ENCODE peak calls at places on chromosomes 13 and 19, in seven cellular contexts. O is trophoblast cell, T is IMR-90, J is mesendoderm, F is H9, L is mesenchymal stem cell, H is neuronal stem cell. A is an unnamed sample.

GRCh38 chr19:49133621-49134454 is 14.5 kb downstream of the PPFIA3 start:
- DNase-seq in O (peak), T (peak), J (peak), F (peak), L (peak), H (no peak), A (no peak)

GRCh38 chr13:99361197-99361596 is 54.0 kb upstream of the GPR183 start:
- DNase-seq in O (no peak), T (no peak), J (no peak), F (no peak), L (no peak), H (no peak), A (no peak)

GRCh38 chr13:36395280-36395679 is 37.0 kb upstream of the CCNA1 start:
- DNase-seq in O (peak), T (peak), J (peak), F (no peak), L (peak), H (no peak), A (no peak)

GRCh38 chr19:50817941-50818858 is 5.4 kb downstream of the KLK1 start:
- DNase-seq in O (no peak), T (no peak), J (peak), F (peak), L (peak), H (peak), A (peak)

GRCh38 chr13:87671824-87672603 is 843 bp downstream of the SLITRK5 start:
- DNase-seq in O (no peak), T (no peak), J (peak), F (peak), L (peak), H (peak), A (peak)

GRCh38 chr19:5665781-5666513 is 14.4 kb downstream of the MICOS13 start:
- DNase-seq in O (peak), T (peak), J (no peak), F (no peak), L (peak), H (no peak), A (no peak)

GRCh38 chr13:106230450-106230849 is 305.0 kb downstream of the EFNB2 start:
- DNase-seq in O (peak), T (peak), J (no peak), F (no peak), L (peak), H (no peak), A (no peak)

GRCh38 chr13:111474136-111475002 is 153.9 kb downstream of the TEX29 start:
- DNase-seq in O (peak), T (peak), J (peak), F (peak), L (peak), H (peak), A (peak)

GRCh38 chr13:51721485-51721884 is 82.5 kb downstream of the DHRS12 start:
- DNase-seq in O (no peak), T (no peak), J (no peak), F (no peak), L (no peak), H (no peak), A (no peak)

GRCh38 chr19:49338691-49339363 is 3.6 kb downstream of the CD37 start:
- DNase-seq in O (peak), T (no peak), J (peak), F (peak), L (peak), H (peak), A (peak)

GRCh38 chr19:45103200-45103624 is 10.2 kb downstream of the PPP1R37 start:
- DNase-seq in O (no peak), T (no peak), J (no peak), F (no peak), L (no peak), H (no peak), A (no peak)

GRCh38 chr19:3073931-3074595 is 11.8 kb upstream of the TLE5 start:
- DNase-seq in O (no peak), T (no peak), J (no peak), F (no peak), L (no peak), H (no peak), A (no peak)

GRCh38 chr13:100490692-100491091 is 97.9 kb downstream of the GGACT start:
- DNase-seq in O (no peak), T (no peak), J (peak), F (peak), L (no peak), H (no peak), A (no peak)

GRCh38 chr13:103358245-103358932 is 292.2 kb upstream of the SLC10A2 start:
- DNase-seq in O (no peak), T (no peak), J (peak), F (no peak), L (no peak), H (no peak), A (no peak)
- H3K18ac ChIP-seq in O (no peak), T (no peak), J (no peak), F (no peak), L (no peak), H (no peak), A (no peak)

DNA sequence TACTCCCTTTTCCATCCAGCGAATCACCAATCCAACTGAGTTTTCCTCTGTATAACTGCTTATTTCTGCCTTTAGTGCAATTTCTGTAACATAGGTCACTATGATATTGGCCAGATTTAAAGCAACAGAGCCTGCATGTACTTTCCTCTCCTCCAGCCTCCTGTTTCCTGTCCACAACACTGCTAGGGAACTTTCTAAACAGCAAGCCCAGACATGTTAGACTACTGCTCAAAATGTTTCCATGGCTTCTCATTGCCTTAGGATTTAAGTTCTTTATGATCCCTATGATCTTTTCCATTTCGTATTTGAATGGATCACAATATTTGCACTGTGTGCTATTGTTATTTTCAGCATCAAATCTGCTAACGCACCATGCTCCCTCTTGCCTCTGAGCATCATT is 481.7 kb upstream of the SLC10A2 start:
- DNase-seq in O (no peak), T (no peak), J (no peak), F (no peak), L (no peak), H (no peak), A (no peak)
- H3K18ac ChIP-seq in O (no peak), T (no peak), J (no peak), F (no peak), L (no peak), H (no peak), A (no peak)

GRCh38 chr19:11387154-11388034 is 3.3 kb upstream of the EPOR start:
- DNase-seq in O (no peak), T (no peak), J (no peak), F (no peak), L (no peak), H (no peak), A (no peak)
- H3K18ac ChIP-seq in O (no peak), T (no peak), J (no peak), F (no peak), L (no peak), H (no peak), A (no peak)

GRCh38 chr13:38358703-38359102 is 9.1 kb downstream of the UFM1 start:
- DNase-seq in O (no peak), T (no peak), J (no peak), F (no peak), L (no peak), H (no peak), A (no peak)
- H3K18ac ChIP-seq in O (no peak), T (no peak), J (no peak), F (no peak), L (no peak), H (no peak), A (no peak)